ENCODE peak calls at places on chromosomes 12 and 14, in nine cellular contexts. R is uterus, D is AG04450, Q is A549, C is ovary, J is fibroblast of lung, T is IMR-90, W is cardiac muscle cell, E is lung. M is an unnamed sample. For H3K9me3, the result is how much of the 10 kb centered on the place peaks cover.

GRCh38 chr14:76926521-76927251 is 100.5 kb downstream of the LRRC74A start:
- DNase-seq in D (no peak), Q (no peak), J (peak), R (peak), E (no peak), C (peak), T (peak), W (peak), M (peak)

GRCh38 chr14:68407838-68408237 is 385.0 kb downstream of the ZFP36L1 start:
- DNase-seq in J (no peak), D (no peak), C (no peak), W (no peak), E (no peak), R (no peak), Q (no peak), T (no peak), M (no peak)

GRCh38 chr14:36976571-36977023 is 195.8 kb downstream of the SLC25A21 start:
- DNase-seq in D (no peak), Q (peak), C (no peak), E (no peak), W (no peak), J (peak), R (no peak), T (peak), M (no peak)

GRCh38 chr12:3604750-3605638 is 114.0 kb downstream of the PRMT8 start:
- DNase-seq in D (no peak), C (peak), R (no peak), Q (no peak), E (no peak), W (peak), T (no peak), J (no peak), M (no peak)

GRCh38 chr12:11877102-11877826 is 193.5 kb upstream of the BCL2L14 start:
- DNase-seq in R (no peak), T (no peak), Q (no peak), W (no peak), J (no peak), E (no peak), C (no peak), D (no peak), M (no peak)

GRCh38 chr12:121241203-121241970 is 31.5 kb downstream of the P2RX4 start:
- DNase-seq in D (no peak), W (no peak), Q (no peak), T (no peak), E (no peak), C (no peak), R (peak), J (no peak), M (no peak)

GRCh38 chr12:12428961-12429657 is 72.2 kb downstream of the BORCS5 start:
- DNase-seq in R (no peak), D (no peak), T (no peak), W (no peak), J (no peak), C (no peak), E (no peak), Q (no peak), M (no peak)

GRCh38 chr12:99911076-99911475 is 73.7 kb downstream of the ANKS1B start:
- DNase-seq in C (no peak), T (peak), D (peak), W (peak), Q (peak), E (peak), R (peak), J (peak), M (no peak)

GRCh38 chr12:43863770-43864366 is 28.0 kb downstream of the TMEM117 start:
- DNase-seq in C (no peak), E (no peak), Q (no peak), R (no peak), T (no peak), W (no peak), D (no peak), J (no peak), M (no peak)

GRCh38 chr12:13340149-13340548 is 143.6 kb downstream of the EMP1 start:
- DNase-seq in Q (peak), R (no peak), J (no peak), D (no peak), C (no peak), W (no peak), E (no peak), T (no peak), M (no peak)

GRCh38 chr14:97180304-97181200 is 383.4 kb downstream of the VRK1 start:
- DNase-seq in D (no peak), C (no peak), R (no peak), E (no peak), Q (peak), T (no peak), J (no peak), W (peak), M (no peak)

GRCh38 chr14:106442857-106443256 is 916.5 kb downstream of the TMEM121 start:
- DNase-seq in J (no peak), R (no peak), T (no peak), C (no peak), E (no peak), W (no peak), D (no peak), Q (no peak), M (peak)

GRCh38 chr12:46110928-46111699 is 120.7 kb upstream of the SCAF11 start:
- DNase-seq in T (no peak), C (no peak), Q (no peak), E (no peak), D (no peak), J (no peak), R (no peak), W (no peak), M (no peak)

GRCh38 chr12:7026854-7027253 is 8.6 kb upstream of the LPCAT3 start:
- DNase-seq in E (no peak), T (no peak), C (no peak), D (no peak), W (no peak), R (no peak), Q (no peak), J (no peak), M (no peak)

GRCh38 chr14:53536446-53536845 is 383.3 kb upstream of the DDHD1 start:
- DNase-seq in C (no peak), Q (no peak), T (no peak), W (no peak), E (no peak), D (no peak), R (no peak), J (no peak), M (no peak)

GRCh38 chr12:93176166-93176565 is 201.6 kb upstream of the NUDT4 start:
- DNase-seq in T (peak), J (peak), R (no peak), C (no peak), E (no peak), W (peak), Q (no peak), D (no peak), M (no peak)

GRCh38 chr12:54207539-54208267 is 18.9 kb upstream of the SMUG1 start:
- DNase-seq in D (no peak), Q (peak), T (peak), R (peak), C (peak), W (peak), E (peak), J (peak), M (peak)

GRCh38 chr12:7501031-7501585 is 2.5 kb downstream of the CD163 start:
- DNase-seq in C (no peak), W (no peak), E (no peak), Q (peak), R (no peak), T (peak), J (no peak), D (no peak), M (no peak)

GRCh38 chr14:105986896-105987284 is 460.5 kb downstream of the TMEM121 start:
- DNase-seq in J (no peak), D (no peak), Q (no peak), C (no peak), E (no peak), W (no peak), T (no peak), R (no peak), M (no peak)

GRCh38 chr14:61561144-61561543 is 134.2 kb upstream of the HIF1A start:
- DNase-seq in E (no peak), Q (peak), C (no peak), D (no peak), T (peak), J (peak), W (peak), R (no peak), M (no peak)

GRCh38 chr14:101055106-101055662 is 151.7 kb upstream of the RTL1 start:
- DNase-seq in T (no peak), J (no peak), C (peak), E (no peak), W (no peak), D (no peak), R (no peak), Q (no peak), M (no peak)

GRCh38 chr12:13864081-13864673 is 117.2 kb downstream of the GRIN2B start:
- DNase-seq in R (peak), W (peak), E (peak), Q (peak), D (peak), J (peak), C (peak), T (peak), M (peak)

GRCh38 chr14:96257056-96257455 is 1.0 kb downstream of the BDKRB1 start:
- DNase-seq in W (no peak), E (no peak), D (no peak), Q (no peak), R (no peak), C (no peak), J (no peak), T (peak), M (no peak)

GRCh38 chr12:1680804-1681492 is 9.9 kb upstream of the ADIPOR2 start:
- DNase-seq in E (no peak), Q (no peak), R (no peak), D (no peak), C (no peak), J (no peak), W (peak), T (no peak), M (no peak)

GRCh38 chr12:84463756-84464495 is 448.7 kb downstream of the SLC6A15 start:
- DNase-seq in R (no peak), J (peak), D (peak), Q (no peak), E (no peak), C (no peak), W (no peak), T (peak), M (no peak)

GRCh38 chr14:55180434-55180833 is 11.0 kb downstream of the DLGAP5 start:
- DNase-seq in E (no peak), C (no peak), T (peak), J (peak), Q (no peak), W (no peak), R (no peak), D (no peak), M (no peak)

GRCh38 chr12:111444706-111445310 is 39.1 kb downstream of the SH2B3 start:
- DNase-seq in Q (no peak), R (peak), J (no peak), C (peak), E (peak), T (no peak), D (no peak), W (peak), M (peak)

GRCh38 chr12:59383426-59383822 is 212.4 kb upstream of the SLC16A7 start:
- DNase-seq in W (peak), T (peak), Q (no peak), D (peak), E (no peak), J (peak), R (no peak), C (no peak), M (no peak)

GRCh38 chr12:30450872-30451271 is 244.8 kb downstream of the IPO8 start:
- DNase-seq in T (no peak), J (peak), D (no peak), W (peak), E (no peak), Q (no peak), C (no peak), R (no peak), M (no peak)

GRCh38 chr12:122867701-122868461 is 28.0 kb downstream of the VPS37B start:
- DNase-seq in R (no peak), E (no peak), D (no peak), C (peak), W (no peak), T (no peak), Q (peak), J (no peak), M (no peak)

GRCh38 chr12:122866379-122866778 is 29.5 kb downstream of the VPS37B start:
- DNase-seq in C (peak), Q (no peak), E (no peak), D (no peak), T (no peak), J (no peak), R (no peak), W (no peak), M (no peak)

GRCh38 chr12:122864894-122865253 is 29.6 kb downstream of the HIP1R start:
- DNase-seq in D (no peak), C (peak), E (no peak), R (no peak), T (no peak), J (no peak), Q (no peak), W (no peak), M (no peak)

GRCh38 chr12:122866950-122867607 is 28.8 kb downstream of the VPS37B start:
- DNase-seq in C (no peak), E (no peak), Q (no peak), T (no peak), R (no peak), J (no peak), W (no peak), D (no peak), M (no peak)

DNA sequence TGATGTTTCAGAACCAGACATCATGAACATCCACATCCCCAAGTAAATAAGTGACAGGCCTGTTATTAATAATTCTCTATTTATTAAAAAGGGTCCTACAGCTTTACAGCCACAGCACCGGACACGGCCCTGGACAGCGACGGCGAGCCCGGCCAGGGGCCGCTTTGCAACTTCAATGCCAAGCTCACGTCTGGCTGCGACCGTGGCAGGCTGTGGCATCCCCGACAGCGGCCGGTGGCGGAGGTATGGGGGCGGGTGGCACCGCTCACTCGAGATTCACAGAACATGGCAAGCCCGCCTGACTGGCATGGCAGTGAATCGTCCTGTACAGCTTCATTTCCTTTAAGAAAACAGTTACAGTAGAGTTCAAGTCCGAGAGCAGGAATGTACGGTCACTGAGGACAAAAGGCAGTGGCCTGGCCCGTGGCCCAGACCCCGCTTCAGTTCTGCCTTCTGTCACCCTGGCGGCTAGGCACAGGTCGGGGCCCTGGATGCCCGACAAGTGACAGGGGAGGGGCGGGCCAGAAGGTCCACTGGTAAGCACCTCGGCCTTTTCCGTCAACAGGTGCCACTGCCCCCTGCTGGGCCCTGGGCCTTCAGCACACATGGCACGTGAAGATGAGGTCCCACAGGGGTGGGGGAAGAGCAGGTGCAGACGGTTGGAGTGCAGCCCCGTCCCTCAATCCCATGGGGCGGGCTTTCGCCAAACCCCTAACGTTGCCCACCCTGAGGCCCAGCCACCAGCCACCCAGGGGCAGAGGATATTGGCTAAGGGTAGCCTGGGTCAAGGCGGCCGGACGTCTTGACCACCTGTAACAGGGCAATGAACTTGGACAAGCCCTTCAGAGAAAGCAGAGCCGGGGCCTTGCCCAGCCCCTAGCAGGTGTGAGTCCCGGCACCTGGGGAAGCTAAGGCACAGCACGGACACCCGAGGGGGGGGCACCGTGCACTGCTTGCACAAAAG is 30.3 kb downstream of the HIP1R start:
- DNase-seq in E (no peak), Q (peak), J (no peak), D (no peak), T (no peak), C (peak), R (no peak), W (no peak), M (no peak)
- TF ChIP-seq CTCF in E (no peak), Q (peak), J (peak), D (peak), T (peak), C (no peak), R (no peak), W (peak), M (no peak)

GRCh38 chr12:133135747-133136146 is 5.3 kb downstream of the ZNF10 start:
- DNase-seq in R (no peak), J (no peak), D (no peak), Q (no peak), E (no peak), T (no peak), C (no peak), W (no peak), M (no peak)
- H3K9me3 ChIP-seq in R (half or more), J (under half), D (under half), Q (half or more), E (under half), T (under half), C (under half), W (under half), M (half or more)

DNA sequence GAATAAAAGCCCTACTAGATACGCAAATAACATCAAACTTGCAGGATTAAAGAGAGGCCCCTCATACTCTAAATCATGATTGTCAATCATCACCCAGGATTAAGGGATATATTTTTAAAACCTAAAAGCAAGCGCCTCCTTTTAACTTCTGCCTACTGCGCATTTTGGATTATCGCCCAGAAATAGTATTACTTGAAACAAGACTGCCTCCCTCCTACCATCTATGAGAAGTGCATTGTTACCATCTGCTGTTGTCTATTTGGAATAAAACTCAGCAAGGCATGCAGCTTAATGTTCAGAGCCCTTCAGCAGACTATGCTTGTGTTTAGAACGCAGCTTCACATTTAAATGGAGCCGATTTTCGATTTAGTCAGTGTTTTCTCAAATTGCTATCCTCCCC is 79.6 kb downstream of the EXOC5 start:
- DNase-seq in E (no peak), J (peak), D (no peak), C (no peak), Q (peak), R (no peak), T (peak), W (peak), M (no peak)
- TF ChIP-seq CTCF in E (no peak), J (peak), D (no peak), C (no peak), Q (no peak), R (no peak), T (peak), W (peak), M (no peak)

GRCh38 chr14:94617366-94617941 is 5.3 kb downstream of the SERPINA3 start:
- DNase-seq in C (no peak), R (no peak), Q (no peak), T (no peak), D (no peak), E (no peak), J (no peak), W (no peak), M (no peak)
- H3K9me3 ChIP-seq in C (under half), R (under half), Q (under half), T (under half), D (under half), E (under half), J (under half), W (under half), M (under half)

GRCh38 chr14:93903342-93904184 is 23.6 kb upstream of the FAM181A start:
- DNase-seq in E (no peak), J (no peak), Q (peak), W (no peak), R (no peak), D (no peak), T (no peak), C (no peak), M (no peak)
- TF ChIP-seq CTCF in E (no peak), J (peak), Q (peak), W (peak), R (no peak), D (peak), T (peak), C (no peak), M (no peak)

M was measured in CD4-positive, alpha-beta T cell.